ENCODE peak calls at places on chromosomes 16 and 17, in eight cellular contexts. N is EL; D is NCI-H345; B is germinal center; S is T-cell; X is C1 segment of cervical spinal cord; U is natural killer cell; L is CD4-positive, alpha-beta memory T cell. Z is an unnamed sample.

GRCh38 chr16:46828943-46829342 is 2.0 kb downstream of the C16orf87 start:
- DNase-seq in U (no peak), L (no peak), X (no peak), D (no peak), N (no peak), B (no peak), S (no peak), Z (no peak)

GRCh38 chr17:34613064-34614019 is 34.0 kb downstream of the TMEM132E start:
- DNase-seq in L (no peak), X (no peak), D (peak; percentile 85), N (no peak), S (no peak), B (no peak), U (no peak), Z (no peak)

GRCh38 chr17:66341462-66341861 is 39.0 kb downstream of the PRKCA start:
- DNase-seq in S (no peak), U (no peak), D (no peak), X (no peak), L (no peak), B (no peak), N (no peak), Z (no peak)

GRCh38 chr17:43927101-43927935 is 15.0 kb downstream of the PPY start:
- DNase-seq in S (peak; percentile 24), D (no peak), U (no peak), B (no peak), X (no peak), N (no peak), L (peak; percentile 46), Z (no peak)

GRCh38 chr17:52470553-52470952 is 312.0 kb upstream of the CA10 start:
- DNase-seq in N (no peak), X (no peak), B (no peak), L (no peak), D (no peak), S (no peak), U (no peak), Z (no peak)

GRCh38 chr16:86252596-86252995 is 257.7 kb upstream of the FOXF1 start:
- DNase-seq in X (no peak), S (no peak), D (no peak), U (no peak), N (peak; percentile 49), L (no peak), B (no peak), Z (peak; percentile 60)

GRCh38 chr16:48617711-48618148 is 7.8 kb upstream of the N4BP1 start:
- DNase-seq in B (no peak), L (no peak), U (no peak), N (peak; percentile 53), X (no peak), S (no peak), D (peak; percentile 73), Z (peak; percentile 55)

GRCh38 chr17:29570521-29570920 is 2.0 kb downstream of the TP53I13 start:
- DNase-seq in L (no peak), X (no peak), S (no peak), D (no peak), U (peak; percentile 1), B (no peak), N (no peak), Z (no peak)

GRCh38 chr16:15990902-15991301 is 41.5 kb downstream of the ABCC1 start:
- DNase-seq in S (no peak), X (no peak), D (no peak), U (no peak), B (no peak), L (no peak), N (no peak), Z (no peak)

GRCh38 chr17:31320231-31320630 is 1.2 kb downstream of the EVI2A start:
- DNase-seq in X (no peak), U (no peak), L (no peak), N (no peak), D (no peak), S (no peak), B (no peak), Z (no peak)

GRCh38 chr17:40076101-40076498 is 13.3 kb downstream of the THRA start:
- DNase-seq in N (no peak), U (no peak), D (no peak), L (peak; percentile 2), S (no peak), B (no peak), X (no peak), Z (no peak)

GRCh38 chr16:67537636-67538591 is 9.3 kb downstream of the RIPOR1 start:
- DNase-seq in S (peak; percentile 70), X (peak; percentile 56), U (peak; percentile 74), L (peak; percentile 81), B (peak; percentile 69), D (no peak), N (peak; percentile 75), Z (peak; percentile 35)

GRCh38 chr17:82750241-82750905 is 1.5 kb upstream of the TBCD start:
- DNase-seq in D (no peak), S (no peak), X (no peak), N (no peak), U (no peak), B (no peak), L (peak; percentile 39), Z (no peak)

GRCh38 chr17:28004344-28004743 is 38.1 kb upstream of the NLK start:
- DNase-seq in B (no peak), U (no peak), X (no peak), D (no peak), N (no peak), L (no peak), S (no peak), Z (no peak)

GRCh38 chr17:42403150-42403549 is 14.9 kb upstream of the STAT3 start:
- DNase-seq in L (no peak), D (peak; percentile 3), N (no peak), B (no peak), X (no peak), S (no peak), U (no peak), Z (no peak)

GRCh38 chr16:21991621-21992020 is 9.3 kb downstream of the PDZD9 start:
- DNase-seq in N (no peak), X (no peak), U (no peak), D (no peak), L (no peak), B (no peak), S (no peak), Z (no peak)

GRCh38 chr17:32593003-32593402 is 106.2 kb downstream of the CDK5R1 start:
- DNase-seq in U (no peak), N (no peak), L (no peak), S (no peak), B (no peak), X (no peak), D (no peak), Z (no peak)

GRCh38 chr16:28202147-28202746 is 9.5 kb downstream of the XPO6 start:
- DNase-seq in D (no peak), N (no peak), B (no peak), S (peak; percentile 2), U (no peak), L (peak; percentile 61), X (no peak), Z (no peak)

GRCh38 chr16:80569440-80570105 is 28.8 kb downstream of the DYNLRB2 start:
- DNase-seq in D (no peak), X (no peak), L (peak; percentile 79), B (no peak), S (peak; percentile 28), U (no peak), N (peak; percentile 75), Z (peak; percentile 79)

GRCh38 chr16:88677721-88678120 is 8.6 kb downstream of the SNAI3 start:
- DNase-seq in L (no peak), D (no peak), U (no peak), X (no peak), S (no peak), N (no peak), B (no peak), Z (no peak)